ENCODE peak calls at places on chromosomes 1 and 21, in nine cellular contexts. G, J, O, X, Y, P, D, S and R are unnamed samples.

GRCh38 chr1:219432966-219433365 is 179.9 kb downstream of the ZC3H11B start:
- DNase-seq in G (no peak), J (no peak), O (no peak), X (no peak), Y (no peak), P (no peak), D (no peak), S (no peak), R (peak)

GRCh38 chr1:209584186-209584776 is 767 bp downstream of the CAMK1G start:
- DNase-seq in G (no peak), J (no peak), O (no peak), X (no peak), Y (no peak), P (no peak), D (no peak), S (no peak), R (no peak)

GRCh38 chr1:220189750-220190347 is 82.4 kb downstream of the RAB3GAP2 start:
- DNase-seq in G (no peak), J (peak), O (peak), X (no peak), Y (no peak), P (no peak), D (peak), S (no peak), R (peak)

GRCh38 chr1:64100791-64101190 is 102.6 kb upstream of the UBE2U start:
- DNase-seq in G (no peak), J (no peak), O (no peak), X (peak), Y (no peak), P (no peak), D (no peak), S (no peak), R (no peak)

GRCh38 chr1:200376521-200376920 is 33.3 kb downstream of the ZNF281 start:
- DNase-seq in G (no peak), J (peak), O (peak), X (no peak), Y (no peak), P (no peak), D (no peak), S (no peak), R (no peak)

GRCh38 chr1:11059166-11059989 is 440 bp downstream of the SRM start:
- DNase-seq in G (peak), J (peak), O (no peak), X (no peak), Y (no peak), P (peak), D (peak), S (no peak), R (no peak)

GRCh38 chr1:37475380-37476086 is 1.2 kb downstream of the ZC3H12A start:
- DNase-seq in G (no peak), J (no peak), O (no peak), X (no peak), Y (no peak), P (no peak), D (no peak), S (no peak), R (no peak)

GRCh38 chr1:79877086-79877485 is 870.6 kb upstream of the ADGRL4 start:
- DNase-seq in G (no peak), J (no peak), O (no peak), X (no peak), Y (no peak), P (no peak), D (no peak), S (no peak), R (no peak)

GRCh38 chr1:29650041-29650400 is 413.7 kb downstream of the PTPRU start:
- DNase-seq in G (no peak), J (no peak), O (no peak), X (no peak), Y (no peak), P (peak), D (no peak), S (no peak), R (no peak)

GRCh38 chr1:113659010-113659409 is 100.3 kb downstream of the PHTF1 start:
- DNase-seq in G (no peak), J (no peak), O (no peak), X (no peak), Y (no peak), P (no peak), D (no peak), S (no peak), R (no peak)

GRCh38 chr1:206686486-206687249 is 2.0 kb downstream of the MAPKAPK2 start:
- DNase-seq in G (no peak), J (no peak), O (no peak), X (no peak), Y (no peak), P (peak), D (peak), S (no peak), R (no peak)

GRCh38 chr1:209398330-209398991 is 185.1 kb upstream of the CAMK1G start:
- DNase-seq in G (no peak), J (peak), O (peak), X (peak), Y (no peak), P (no peak), D (no peak), S (no peak), R (peak)

GRCh38 chr21:46622226-46622625 is 13.2 kb upstream of the PRMT2 start:
- DNase-seq in G (peak), J (no peak), O (no peak), X (no peak), Y (no peak), P (peak), D (no peak), S (no peak), R (no peak)
- H3K4me3 ChIP-seq in G (no peak), J (no peak), O (no peak), X (no peak), Y (no peak), P (no peak), D (no peak), S (no peak), R (no peak)

GRCh38 chr1:58197811-58198210 is 348.7 kb downstream of the OMA1 start:
- DNase-seq in G (no peak), J (no peak), O (no peak), X (no peak), Y (no peak), P (no peak), D (no peak), S (no peak), R (no peak)

GRCh38 chr1:58204284-58204683 is 342.2 kb downstream of the OMA1 start:
- DNase-seq in G (no peak), J (no peak), O (no peak), X (no peak), Y (no peak), P (no peak), D (no peak), S (no peak), R (no peak)

GRCh38 chr1:58201492-58202106 is 344.9 kb downstream of the OMA1 start:
- DNase-seq in G (no peak), J (no peak), O (no peak), X (no peak), Y (no peak), P (no peak), D (no peak), S (no peak), R (no peak)

GRCh38 chr1:58200437-58200836 is 346.1 kb downstream of the OMA1 start:
- DNase-seq in G (no peak), J (no peak), O (no peak), X (no peak), Y (no peak), P (no peak), D (no peak), S (no peak), R (no peak)
- H3K4me3 ChIP-seq in G (no peak), J (no peak), O (no peak), X (no peak), Y (no peak), P (no peak), D (no peak), S (no peak), R (no peak)

GRCh38 chr1:174800221-174800791 is 199.4 kb upstream of the CACYBP start:
- DNase-seq in G (no peak), J (peak), O (no peak), X (no peak), Y (peak), P (no peak), D (peak), S (no peak), R (peak)
- H3K4me3 ChIP-seq in G (peak), J (peak), O (peak), X (peak), Y (peak), P (peak), D (peak), S (no peak), R (peak)

GRCh38 chr21:45550552-45551210 is 8.4 kb upstream of the SLC19A1 start:
- DNase-seq in G (peak), J (no peak), O (no peak), X (no peak), Y (no peak), P (peak), D (peak), S (no peak), R (no peak)

GRCh38 chr21:45548711-45549491 is 6.7 kb upstream of the SLC19A1 start:
- DNase-seq in G (no peak), J (no peak), O (no peak), X (no peak), Y (no peak), P (no peak), D (no peak), S (no peak), R (no peak)

GRCh38 chr21:45551316-45551715 is 9.1 kb upstream of the SLC19A1 start:
- DNase-seq in G (no peak), J (peak), O (peak), X (no peak), Y (no peak), P (peak), D (no peak), S (peak), R (peak)

GRCh38 chr21:45551816-45552695 is 9.8 kb upstream of the SLC19A1 start:
- DNase-seq in G (no peak), J (no peak), O (no peak), X (no peak), Y (no peak), P (peak), D (no peak), S (no peak), R (no peak)

DNA sequence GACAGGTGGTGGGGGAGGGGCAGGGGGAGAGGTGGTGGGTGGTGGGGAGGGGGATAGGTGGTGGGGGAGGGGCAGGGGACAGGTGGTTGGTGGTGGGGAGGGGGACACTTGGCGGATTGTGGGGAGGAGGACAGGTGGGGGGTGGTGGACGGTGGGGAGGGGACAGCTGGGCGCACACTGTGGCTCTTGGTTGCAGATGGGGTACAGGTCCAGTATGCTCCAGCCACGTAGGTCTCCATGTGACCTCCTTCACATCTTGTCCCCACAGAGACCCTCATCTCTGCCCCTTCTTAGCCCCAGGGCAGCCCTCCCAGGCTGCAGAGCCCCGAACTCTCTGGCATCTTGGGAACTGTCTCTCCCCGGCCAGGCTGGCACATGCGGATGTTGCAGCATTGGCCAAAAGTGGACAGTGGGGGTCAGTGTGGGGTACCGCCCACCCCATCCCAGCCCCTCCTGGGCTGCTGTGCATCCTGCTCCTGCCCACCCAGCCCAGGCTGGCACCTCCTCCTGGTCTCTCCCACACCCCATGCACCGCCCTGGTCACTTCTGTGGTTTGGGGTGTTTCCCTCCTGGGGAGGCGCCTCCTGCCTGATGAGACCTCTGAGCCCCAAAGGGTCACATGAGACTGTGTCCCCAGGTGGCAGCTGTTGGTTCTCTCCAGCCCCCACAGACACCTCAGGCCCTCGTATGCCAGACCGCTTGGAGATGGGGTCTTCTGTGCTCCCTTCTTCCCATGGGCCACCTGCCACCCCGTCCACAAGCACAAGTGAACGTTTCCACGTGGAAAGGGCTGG is 7.6 kb upstream of the SLC19A1 start:
- DNase-seq in G (no peak), J (no peak), O (no peak), X (no peak), Y (no peak), P (peak), D (no peak), S (no peak), R (no peak)
- H3K4me3 ChIP-seq in G (no peak), J (no peak), O (no peak), X (no peak), Y (no peak), P (no peak), D (no peak), S (no peak), R (no peak)

DNA sequence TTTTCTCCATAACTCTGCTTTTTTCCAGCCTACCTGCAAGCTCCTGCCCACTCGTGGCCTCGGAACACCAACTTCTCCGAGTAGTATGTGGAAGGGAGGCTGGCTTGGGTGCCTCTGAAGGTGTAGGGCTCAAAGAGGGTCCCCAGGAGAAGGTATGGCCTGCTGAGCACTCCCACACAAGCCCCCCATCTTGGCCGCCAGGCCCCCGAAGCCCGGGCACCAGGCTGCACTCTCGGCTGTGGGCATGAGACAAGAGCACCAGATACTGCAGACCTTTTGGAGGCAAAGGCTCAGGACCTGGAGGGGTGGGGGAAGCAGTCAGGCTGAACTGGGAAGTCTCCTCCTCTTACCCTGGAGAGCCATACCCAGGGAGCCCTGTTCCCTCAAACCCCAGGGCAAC is 1.7 kb downstream of the ZNF692 start:
- DNase-seq in G (no peak), J (no peak), O (no peak), X (no peak), Y (no peak), P (no peak), D (no peak), S (no peak), R (no peak)
- H3K4me3 ChIP-seq in G (no peak), J (peak), O (peak), X (no peak), Y (no peak), P (no peak), D (peak), S (peak), R (no peak)

GRCh38 chr1:9909222-9910046 is 635 bp downstream of the CTNNBIP1 start:
- DNase-seq in G (peak), J (peak), O (peak), X (no peak), Y (no peak), P (peak), D (peak), S (no peak), R (peak)

GRCh38 chr1:9907441-9907840 is 2.6 kb downstream of the CTNNBIP1 start:
- DNase-seq in G (peak), J (peak), O (no peak), X (no peak), Y (no peak), P (no peak), D (no peak), S (no peak), R (no peak)

GRCh38 chr1:9910425-9911178 is 533 bp upstream of the CTNNBIP1 start:
- DNase-seq in G (peak), J (peak), O (peak), X (peak), Y (peak), P (peak), D (peak), S (peak), R (peak)

GRCh38 chr1:9910080-9910424 is at the start of gene CTNNBIP1:
- DNase-seq in G (no peak), J (no peak), O (no peak), X (no peak), Y (no peak), P (no peak), D (no peak), S (no peak), R (no peak)

DNA sequence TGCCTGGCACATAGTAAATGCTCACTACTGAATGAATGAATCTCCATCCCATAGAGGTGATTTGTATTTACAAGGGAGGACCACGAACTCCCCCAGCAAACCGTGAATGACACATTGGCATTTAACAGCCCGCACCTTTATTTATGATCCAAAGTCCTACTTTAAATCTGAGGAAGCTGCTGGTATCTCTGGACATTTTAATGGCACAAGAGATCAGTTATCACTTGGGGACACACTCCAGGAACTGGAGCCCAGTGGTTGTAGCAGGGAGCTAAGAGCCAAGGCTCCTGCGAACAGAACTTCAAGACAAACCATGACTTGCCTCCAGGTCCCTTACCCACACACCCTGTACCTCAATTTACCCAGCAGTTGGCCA is 1.2 kb downstream of the CTNNBIP1 start:
- DNase-seq in G (no peak), J (no peak), O (no peak), X (no peak), Y (no peak), P (no peak), D (no peak), S (no peak), R (no peak)
- H3K4me3 ChIP-seq in G (no peak), J (peak), O (peak), X (peak), Y (no peak), P (peak), D (peak), S (peak), R (peak)

DNA sequence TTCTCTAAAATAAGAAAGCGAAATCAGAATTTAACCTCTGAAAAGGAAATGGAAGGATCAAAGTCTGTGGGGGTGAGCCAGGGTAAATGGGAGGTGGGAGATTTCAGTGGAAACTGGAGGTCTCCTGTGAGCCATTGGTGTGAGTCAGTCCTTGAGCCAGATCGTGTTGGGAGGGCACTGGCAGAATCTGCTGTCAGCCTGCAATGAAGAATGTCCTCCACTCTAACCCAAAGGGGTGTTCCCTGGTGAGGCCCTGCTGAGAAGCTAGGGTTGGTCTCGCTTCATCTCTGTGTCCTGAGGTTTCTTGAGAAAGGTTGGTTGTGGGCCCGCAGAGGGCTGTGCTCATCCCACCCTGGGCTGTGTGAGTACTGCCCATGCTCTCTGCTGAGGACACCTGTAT is 2.4 kb downstream of the QSOX1 start:
- DNase-seq in G (no peak), J (no peak), O (peak), X (no peak), Y (no peak), P (no peak), D (no peak), S (no peak), R (peak)
- H3K4me3 ChIP-seq in G (no peak), J (no peak), O (no peak), X (no peak), Y (no peak), P (peak), D (no peak), S (no peak), R (peak)

DNA sequence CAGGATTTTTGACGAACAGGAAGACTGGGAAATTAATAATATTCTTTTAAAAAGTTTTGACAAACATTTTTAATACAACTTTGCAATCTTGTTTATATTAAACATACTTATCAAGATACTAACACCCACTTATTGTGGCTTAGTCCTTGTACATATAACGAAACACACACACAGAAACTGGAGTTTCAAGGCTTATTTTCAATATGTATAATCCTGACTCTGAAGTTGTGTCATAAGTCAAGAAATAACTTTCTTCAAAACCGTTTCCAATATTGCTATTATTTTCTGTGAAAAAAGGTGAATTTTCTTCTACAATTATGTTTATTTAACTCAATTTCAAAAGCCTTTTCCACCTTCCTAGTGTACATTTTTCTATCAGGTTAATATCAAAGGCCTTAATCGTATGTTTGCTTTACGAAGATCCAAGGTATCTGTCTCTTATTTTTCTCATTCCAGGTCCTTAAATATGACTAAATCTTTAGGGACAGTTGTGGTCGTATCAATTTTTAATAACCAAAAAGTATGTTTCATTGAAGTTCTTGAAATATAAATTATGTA is 1.8 kb downstream of the CDKN2C start:
- DNase-seq in G (no peak), J (peak), O (no peak), X (no peak), Y (no peak), P (no peak), D (no peak), S (no peak), R (no peak)
- H3K4me3 ChIP-seq in G (peak), J (peak), O (peak), X (peak), Y (no peak), P (peak), D (peak), S (peak), R (no peak)

GRCh38 chr1:77283701-77284425 is 2.0 kb downstream of the AK5 start:
- DNase-seq in G (no peak), J (no peak), O (no peak), X (no peak), Y (no peak), P (no peak), D (no peak), S (no peak), R (no peak)
- H3K4me3 ChIP-seq in G (no peak), J (no peak), O (no peak), X (no peak), Y (no peak), P (no peak), D (no peak), S (no peak), R (no peak)

GRCh38 chr1:54498383-54499096 is 49.5 kb upstream of the ACOT11 start:
- DNase-seq in G (no peak), J (no peak), O (no peak), X (no peak), Y (no peak), P (no peak), D (no peak), S (no peak), R (no peak)
- H3K4me3 ChIP-seq in G (no peak), J (peak), O (no peak), X (no peak), Y (no peak), P (no peak), D (no peak), S (peak), R (no peak)